ENCODE peak calls at places on chromosomes 7 and 10, in eight cellular contexts. K, F, P, Z, M, O, H and I are unnamed samples.

GRCh38 chr7:45574521-45575500 is 643 bp downstream of the ADCY1 start:
- ATAC-seq in K (peak), F (peak), P (peak), Z (no peak), M (no peak), O (peak), H (peak), I (peak)

GRCh38 chr10:4270116-4270515 is 485.1 kb upstream of the KLF6 start:
- ATAC-seq in K (no peak), F (peak), P (peak), Z (peak), M (peak), O (no peak), H (peak), I (peak)

GRCh38 chr10:4409281-4409680 is 416.7 kb upstream of the AKR1E2 start:
- ATAC-seq in K (no peak), F (no peak), P (no peak), Z (no peak), M (no peak), O (no peak), H (no peak), I (no peak)

GRCh38 chr10:101878869-101879268 is 35.3 kb upstream of the KCNIP2 start:
- ATAC-seq in K (no peak), F (no peak), P (no peak), Z (no peak), M (no peak), O (no peak), H (no peak), I (no peak)

GRCh38 chr10:45460235-45460878 is 86.3 kb downstream of the ALOX5 start:
- ATAC-seq in K (no peak), F (no peak), P (peak), Z (no peak), M (no peak), O (peak), H (no peak), I (no peak)

GRCh38 chr10:61065010-61065409 is 121.0 kb upstream of the RHOBTB1 start:
- ATAC-seq in K (no peak), F (no peak), P (no peak), Z (no peak), M (no peak), O (no peak), H (no peak), I (no peak)

GRCh38 chr10:306654-307185 is 171.5 kb downstream of the ZMYND11 start:
- ATAC-seq in K (no peak), F (peak), P (no peak), Z (no peak), M (no peak), O (no peak), H (peak), I (peak)

GRCh38 chr10:97434055-97434454 is 8.1 kb downstream of the PGAM1 start:
- ATAC-seq in K (peak), F (peak), P (no peak), Z (no peak), M (no peak), O (peak), H (no peak), I (no peak)

GRCh38 chr10:80660736-80661135 is 123.0 kb downstream of the SH2D4B start:
- ATAC-seq in K (no peak), F (peak), P (peak), Z (no peak), M (peak), O (no peak), H (no peak), I (no peak)

GRCh38 chr7:155918720-155919399 is 106.6 kb upstream of the SHH start:
- ATAC-seq in K (peak), F (peak), P (peak), Z (no peak), M (no peak), O (no peak), H (no peak), I (no peak)

GRCh38 chr7:18754766-18755165 is 259.2 kb downstream of the HDAC9 start:
- ATAC-seq in K (no peak), F (no peak), P (no peak), Z (no peak), M (no peak), O (no peak), H (no peak), I (no peak)

GRCh38 chr10:75001715-75002350 is 109.6 kb upstream of the SAMD8 start:
- ATAC-seq in K (peak), F (no peak), P (no peak), Z (no peak), M (no peak), O (no peak), H (no peak), I (no peak)

GRCh38 chr10:95873651-95874050 is 34.1 kb upstream of the CC2D2B start:
- ATAC-seq in K (no peak), F (no peak), P (no peak), Z (no peak), M (no peak), O (no peak), H (no peak), I (no peak)

GRCh38 chr10:71505366-71505760 is 108.6 kb downstream of the CDH23 start:
- ATAC-seq in K (no peak), F (no peak), P (no peak), Z (no peak), M (no peak), O (no peak), H (no peak), I (no peak)

GRCh38 chr10:121027390-121027789 is 176.2 kb downstream of the WDR11 start:
- ATAC-seq in K (no peak), F (no peak), P (peak), Z (no peak), M (no peak), O (no peak), H (peak), I (no peak)

GRCh38 chr7:20279979-20280378 is 50.7 kb upstream of the ITGB8 start:
- ATAC-seq in K (peak), F (no peak), P (no peak), Z (no peak), M (no peak), O (peak), H (no peak), I (no peak)

GRCh38 chr10:116761883-116762282 is 19.5 kb upstream of the HSPA12A start:
- ATAC-seq in K (no peak), F (no peak), P (no peak), Z (no peak), M (no peak), O (no peak), H (no peak), I (no peak)

GRCh38 chr10:126630225-126630624 is 40.3 kb downstream of the C10orf90 start:
- ATAC-seq in K (no peak), F (no peak), P (no peak), Z (no peak), M (no peak), O (no peak), H (no peak), I (no peak)

GRCh38 chr10:119761106-119761505 is 35.3 kb downstream of the INPP5F start:
- ATAC-seq in K (no peak), F (peak), P (peak), Z (peak), M (no peak), O (no peak), H (peak), I (peak)

GRCh38 chr7:137847418-137848050 is 760 bp upstream of the DGKI start:
- ATAC-seq in K (no peak), F (no peak), P (no peak), Z (peak), M (no peak), O (peak), H (no peak), I (no peak)

GRCh38 chr10:14723052-14723689 is 51.5 kb downstream of the FAM107B start:
- ATAC-seq in K (no peak), F (peak), P (no peak), Z (no peak), M (peak), O (no peak), H (no peak), I (no peak)

GRCh38 chr10:62396864-62397263 is 22.7 kb downstream of the ZNF365 start:
- ATAC-seq in K (no peak), F (no peak), P (no peak), Z (no peak), M (no peak), O (no peak), H (no peak), I (no peak)

GRCh38 chr10:77518258-77518909 is 119.2 kb downstream of the KCNMA1 start:
- ATAC-seq in K (no peak), F (no peak), P (no peak), Z (no peak), M (no peak), O (no peak), H (peak), I (no peak)

GRCh38 chr10:19811517-19811916 is 4.7 kb upstream of the PLXDC2 start:
- ATAC-seq in K (no peak), F (no peak), P (no peak), Z (no peak), M (peak), O (peak), H (no peak), I (no peak)

GRCh38 chr7:95691464-95691863 is 80.9 kb upstream of the DYNC1I1 start:
- ATAC-seq in K (no peak), F (peak), P (no peak), Z (no peak), M (no peak), O (no peak), H (no peak), I (no peak)

GRCh38 chr10:83656924-83657323 is 482.4 kb upstream of the GHITM start:
- ATAC-seq in K (no peak), F (no peak), P (peak), Z (no peak), M (no peak), O (no peak), H (no peak), I (no peak)

GRCh38 chr7:6011541-6011940 is 2.5 kb downstream of the AIMP2 start:
- ATAC-seq in K (no peak), F (no peak), P (no peak), Z (no peak), M (no peak), O (no peak), H (peak), I (no peak)
- H3K4me3 ChIP-seq in K (no peak), F (no peak), P (no peak), Z (no peak), M (no peak), O (peak), H (peak), I (no peak)

DNA sequence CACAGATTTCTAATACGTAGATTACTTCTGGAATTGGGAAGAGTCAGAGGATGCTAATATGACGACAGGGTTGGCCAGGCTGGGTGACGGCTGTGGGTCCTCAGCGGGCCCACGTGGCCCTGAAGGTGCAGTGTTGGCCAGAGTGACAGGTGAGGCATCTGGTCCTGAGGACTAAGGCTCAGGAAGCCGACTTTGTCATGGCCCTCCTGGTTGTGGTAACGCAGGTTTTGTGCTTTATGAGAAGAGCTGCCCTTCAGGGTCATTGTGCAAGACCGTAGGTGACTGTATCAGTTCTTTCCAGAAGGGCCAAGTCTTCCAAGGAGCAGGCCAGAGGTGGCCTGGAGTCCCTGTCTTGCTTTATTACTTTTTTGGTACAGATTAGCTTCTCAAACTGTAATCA is 2.5 kb downstream of the EIF3B start:
- ATAC-seq in K (no peak), F (no peak), P (no peak), Z (no peak), M (no peak), O (no peak), H (no peak), I (no peak)
- H3K4me3 ChIP-seq in K (no peak), F (no peak), P (no peak), Z (no peak), M (no peak), O (peak), H (no peak), I (no peak)

DNA sequence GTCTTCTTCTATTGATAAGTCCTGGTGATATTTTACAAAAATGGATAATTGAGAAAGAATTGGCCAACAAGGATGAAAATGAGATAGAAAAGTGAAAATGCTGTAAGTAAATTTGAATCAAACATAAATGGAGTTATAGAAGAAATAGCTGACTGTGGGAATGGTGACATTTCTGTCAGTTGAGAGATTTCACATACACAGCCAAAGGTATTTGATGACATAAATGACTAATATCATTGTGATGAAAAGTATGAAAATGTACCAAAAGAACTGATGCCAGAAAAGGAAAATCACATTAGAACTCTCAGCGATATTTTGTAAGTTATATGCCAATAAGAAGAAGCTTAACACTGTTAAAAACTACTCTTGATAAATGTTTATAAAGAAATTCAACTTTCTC is 54.9 kb downstream of the TFPI2 start:
- ATAC-seq in K (no peak), F (no peak), P (no peak), Z (no peak), M (no peak), O (no peak), H (no peak), I (no peak)
- H3K4me3 ChIP-seq in K (no peak), F (no peak), P (no peak), Z (no peak), M (no peak), O (no peak), H (no peak), I (no peak)

GRCh38 chr7:151632750-151633515 is 113.2 kb upstream of the RHEB start:
- ATAC-seq in K (peak), F (peak), P (peak), Z (peak), M (peak), O (peak), H (peak), I (peak)

GRCh38 chr7:151631968-151632749 is 112.5 kb upstream of the RHEB start:
- ATAC-seq in K (peak), F (peak), P (peak), Z (peak), M (peak), O (peak), H (peak), I (peak)

GRCh38 chr7:151634643-151635042 is 114.9 kb upstream of the RHEB start:
- ATAC-seq in K (no peak), F (no peak), P (no peak), Z (no peak), M (no peak), O (no peak), H (no peak), I (no peak)

GRCh38 chr7:151631149-151631967 is 111.7 kb upstream of the RHEB start:
- ATAC-seq in K (peak), F (peak), P (no peak), Z (peak), M (peak), O (peak), H (peak), I (peak)

DNA sequence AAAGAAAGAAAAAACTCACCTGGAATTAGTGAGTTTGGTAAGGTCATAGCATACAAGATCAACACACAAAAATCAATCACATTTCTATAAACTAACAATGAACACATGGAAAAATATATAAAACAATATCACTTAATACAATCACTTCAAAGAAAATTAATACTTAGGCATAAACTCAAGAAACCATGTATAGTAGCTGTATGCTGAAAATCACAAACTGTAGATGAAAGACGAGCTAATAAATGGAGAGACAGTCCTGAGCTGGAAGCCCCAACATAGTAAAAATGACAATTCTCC is 113.8 kb upstream of the RHEB start:
- ATAC-seq in K (no peak), F (no peak), P (no peak), Z (no peak), M (no peak), O (no peak), H (no peak), I (no peak)
- H3K4me3 ChIP-seq in K (no peak), F (no peak), P (no peak), Z (no peak), M (peak), O (no peak), H (no peak), I (no peak)

DNA sequence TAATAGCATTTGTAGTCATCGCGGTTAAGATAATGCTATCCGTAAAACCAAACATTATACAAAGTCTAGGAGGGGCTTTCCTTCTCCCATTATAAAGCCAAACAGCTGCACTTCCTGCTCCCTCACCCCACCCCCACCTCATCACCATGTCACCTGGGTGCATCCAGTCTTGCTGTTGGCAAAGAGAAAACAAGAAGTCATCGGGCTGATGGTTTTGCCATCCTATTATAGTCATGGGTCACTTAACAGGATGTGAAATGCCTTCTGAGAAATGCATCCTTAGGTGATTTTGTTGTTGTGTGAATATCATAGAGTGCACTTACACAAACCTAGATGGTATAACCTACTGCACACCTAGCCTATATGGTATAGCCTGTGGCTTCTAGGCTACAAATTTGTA is 157.0 kb downstream of the BMPER start:
- ATAC-seq in K (no peak), F (no peak), P (no peak), Z (no peak), M (no peak), O (no peak), H (no peak), I (no peak)
- H3K4me3 ChIP-seq in K (no peak), F (no peak), P (no peak), Z (no peak), M (no peak), O (no peak), H (no peak), I (no peak)

GRCh38 chr7:5345171-5345570 is 62.4 kb downstream of the SLC29A4 start:
- ATAC-seq in K (no peak), F (no peak), P (no peak), Z (no peak), M (no peak), O (no peak), H (no peak), I (no peak)

GRCh38 chr7:5345671-5346070 is 62.9 kb downstream of the SLC29A4 start:
- ATAC-seq in K (no peak), F (no peak), P (peak), Z (no peak), M (no peak), O (no peak), H (no peak), I (no peak)

GRCh38 chr7:5343893-5344292 is 61.1 kb downstream of the SLC29A4 start:
- ATAC-seq in K (no peak), F (no peak), P (no peak), Z (no peak), M (no peak), O (no peak), H (no peak), I (no peak)

GRCh38 chr7:5348134-5349004 is 65.6 kb downstream of the SLC29A4 start:
- ATAC-seq in K (peak), F (no peak), P (no peak), Z (no peak), M (no peak), O (no peak), H (no peak), I (peak)

DNA sequence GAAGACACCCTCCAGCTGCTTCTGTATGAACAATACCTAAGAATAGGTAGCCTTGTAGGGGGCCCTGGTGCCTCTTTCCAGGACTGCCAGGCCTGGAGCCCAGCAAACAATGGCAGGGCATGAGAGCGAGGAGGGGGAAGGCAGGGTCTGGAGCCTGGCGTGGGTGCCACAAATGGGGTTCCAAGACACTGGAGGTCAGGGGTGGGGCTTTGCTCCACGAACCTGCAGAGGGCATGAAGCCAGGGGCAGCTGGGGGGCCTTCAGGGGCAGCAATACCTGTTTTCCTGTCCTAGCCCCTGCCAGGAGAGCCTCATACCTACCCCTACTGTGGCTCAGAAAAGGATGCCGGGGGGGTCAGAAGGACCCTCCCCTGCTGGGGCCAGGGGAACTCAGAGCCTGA is 61.6 kb downstream of the SLC29A4 start:
- ATAC-seq in K (no peak), F (no peak), P (no peak), Z (no peak), M (no peak), O (no peak), H (no peak), I (no peak)
- H3K4me3 ChIP-seq in K (no peak), F (no peak), P (no peak), Z (no peak), M (no peak), O (no peak), H (no peak), I (no peak)

DNA sequence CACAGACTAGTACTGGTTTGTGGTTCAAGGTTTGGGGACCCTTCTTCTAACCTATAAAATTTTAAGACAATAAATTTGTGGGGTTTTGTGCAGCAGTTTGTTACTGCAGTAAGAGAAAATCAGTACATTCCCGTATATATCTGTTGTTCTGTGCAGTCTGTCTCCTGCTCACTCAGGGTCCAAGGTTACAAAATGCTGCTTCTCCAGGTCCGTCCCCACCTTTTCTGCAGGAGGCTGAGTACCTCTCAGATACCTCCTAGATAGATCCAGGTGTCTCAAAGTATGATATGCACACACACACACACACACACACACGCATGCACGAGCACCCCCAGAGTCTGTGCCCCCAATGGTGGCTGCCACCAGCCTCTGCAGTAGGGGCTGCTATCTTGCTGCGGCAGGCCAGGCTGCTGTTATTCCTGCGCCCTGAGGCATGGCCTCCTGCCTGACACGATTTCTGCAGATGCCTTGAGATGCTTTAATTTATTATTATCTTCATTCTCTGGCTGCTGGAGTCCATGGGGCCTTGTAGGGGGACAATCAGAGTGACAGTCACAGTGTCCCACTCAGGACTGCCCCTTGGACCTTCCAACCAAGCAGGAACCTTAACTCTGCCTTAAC is 25.2 kb upstream of the ASL start:
- ATAC-seq in K (no peak), F (no peak), P (no peak), Z (peak), M (no peak), O (no peak), H (no peak), I (no peak)
- H3K4me3 ChIP-seq in K (no peak), F (no peak), P (no peak), Z (no peak), M (no peak), O (no peak), H (no peak), I (no peak)